ENCODE peak calls at places on chromosomes 11 and 22, in nine cellular contexts. One of them, this sample, is unnamed.

GRCh38 chr11:16788141-16789060 is 50.0 kb downstream of the C11orf58 start:
- DNase-seq in GM03348: peak; percentile 84
- DNase-seq in retinal pigment epithelial cell: peak; percentile 24
- DNase-seq in NCI-H187: peak; percentile 46
- DNase-seq in NCI-H1694 treated with DMSO at 0.1 percent for 48 hours: peak; percentile 14
- DNase-seq in T-cell: peak; percentile 40
- DNase-seq in ELR: peak; percentile 78
- DNase-seq in T-helper 17 cell: peak; percentile 45
- DNase-seq in non-pigmented ciliary epithelial cell: peak; percentile 49
- DNase-seq in this sample: no peak

GRCh38 chr22:41831828-41832552 is 915 bp upstream of the SREBF2 start:
- DNase-seq in GM03348: peak; percentile 29
- DNase-seq in retinal pigment epithelial cell: no peak
- DNase-seq in NCI-H187: no peak
- DNase-seq in NCI-H1694 treated with DMSO at 0.1 percent for 48 hours: no peak
- DNase-seq in T-cell: no peak
- DNase-seq in ELR: peak; percentile 7
- DNase-seq in T-helper 17 cell: no peak
- DNase-seq in non-pigmented ciliary epithelial cell: no peak
- DNase-seq in this sample: no peak

GRCh38 chr22:22879675-22880029 is 8.0 kb upstream of the IGLL5 start:
- DNase-seq in GM03348: no peak
- DNase-seq in retinal pigment epithelial cell: no peak
- DNase-seq in NCI-H187: no peak
- DNase-seq in NCI-H1694 treated with DMSO at 0.1 percent for 48 hours: no peak
- DNase-seq in T-cell: no peak
- DNase-seq in ELR: no peak
- DNase-seq in T-helper 17 cell: no peak
- DNase-seq in non-pigmented ciliary epithelial cell: no peak
- DNase-seq in this sample: no peak

GRCh38 chr11:330307-330693 is 9.6 kb upstream of the IFITM3 start:
- DNase-seq in GM03348: no peak
- DNase-seq in retinal pigment epithelial cell: no peak
- DNase-seq in NCI-H187: no peak
- DNase-seq in NCI-H1694 treated with DMSO at 0.1 percent for 48 hours: no peak
- DNase-seq in T-cell: no peak
- DNase-seq in ELR: no peak
- DNase-seq in T-helper 17 cell: no peak
- DNase-seq in non-pigmented ciliary epithelial cell: no peak
- DNase-seq in this sample: no peak

GRCh38 chr22:45503071-45503815 is 560 bp downstream of the FBLN1 start:
- DNase-seq in GM03348: peak; percentile 47
- DNase-seq in retinal pigment epithelial cell: no peak
- DNase-seq in NCI-H187: no peak
- DNase-seq in NCI-H1694 treated with DMSO at 0.1 percent for 48 hours: no peak
- DNase-seq in T-cell: no peak
- DNase-seq in ELR: peak; percentile 6
- DNase-seq in T-helper 17 cell: no peak
- DNase-seq in non-pigmented ciliary epithelial cell: no peak
- DNase-seq in this sample: peak; percentile 57

GRCh38 chr11:45142241-45142885 is 4.1 kb upstream of the PRDM11 start:
- DNase-seq in GM03348: peak; percentile 43
- DNase-seq in retinal pigment epithelial cell: no peak
- DNase-seq in NCI-H187: no peak
- DNase-seq in NCI-H1694 treated with DMSO at 0.1 percent for 48 hours: no peak
- DNase-seq in T-cell: no peak
- DNase-seq in ELR: peak; percentile 2
- DNase-seq in T-helper 17 cell: no peak
- DNase-seq in non-pigmented ciliary epithelial cell: no peak
- DNase-seq in this sample: no peak

GRCh38 chr11:35274909-35275807 is 136.2 kb downstream of the CD44 start:
- DNase-seq in GM03348: no peak
- DNase-seq in retinal pigment epithelial cell: peak; percentile 77
- DNase-seq in NCI-H187: no peak
- DNase-seq in NCI-H1694 treated with DMSO at 0.1 percent for 48 hours: peak; percentile 15
- DNase-seq in T-cell: no peak
- DNase-seq in ELR: peak; percentile 6
- DNase-seq in T-helper 17 cell: no peak
- DNase-seq in non-pigmented ciliary epithelial cell: no peak
- DNase-seq in this sample: no peak

GRCh38 chr11:6825333-6825744 is 20.1 kb upstream of the OR10A5 start:
- DNase-seq in GM03348: no peak
- DNase-seq in retinal pigment epithelial cell: no peak
- DNase-seq in NCI-H187: no peak
- DNase-seq in NCI-H1694 treated with DMSO at 0.1 percent for 48 hours: no peak
- DNase-seq in T-cell: no peak
- DNase-seq in ELR: no peak
- DNase-seq in T-helper 17 cell: no peak
- DNase-seq in non-pigmented ciliary epithelial cell: no peak
- DNase-seq in this sample: no peak

GRCh38 chr11:63240791-63241379 is 2.5 kb downstream of the SLC22A25 start:
- DNase-seq in GM03348: no peak
- DNase-seq in retinal pigment epithelial cell: no peak
- DNase-seq in NCI-H187: no peak
- DNase-seq in NCI-H1694 treated with DMSO at 0.1 percent for 48 hours: no peak
- DNase-seq in T-cell: no peak
- DNase-seq in ELR: no peak
- DNase-seq in T-helper 17 cell: no peak
- DNase-seq in non-pigmented ciliary epithelial cell: no peak
- DNase-seq in this sample: no peak

GRCh38 chr11:2655834-2656622 is 43.8 kb downstream of the KCNQ1OT1 start:
- DNase-seq in GM03348: peak; percentile 25
- DNase-seq in retinal pigment epithelial cell: peak; percentile 19
- DNase-seq in NCI-H187: no peak
- DNase-seq in NCI-H1694 treated with DMSO at 0.1 percent for 48 hours: no peak
- DNase-seq in T-cell: no peak
- DNase-seq in ELR: peak; percentile 48
- DNase-seq in T-helper 17 cell: no peak
- DNase-seq in non-pigmented ciliary epithelial cell: peak; percentile 19
- DNase-seq in this sample: no peak

GRCh38 chr22:27348634-27349033 is 452.9 kb downstream of the MN1 start:
- DNase-seq in GM03348: peak; percentile 67
- DNase-seq in retinal pigment epithelial cell: peak; percentile 43
- DNase-seq in NCI-H187: no peak
- DNase-seq in NCI-H1694 treated with DMSO at 0.1 percent for 48 hours: no peak
- DNase-seq in T-cell: no peak
- DNase-seq in ELR: no peak
- DNase-seq in T-helper 17 cell: no peak
- DNase-seq in non-pigmented ciliary epithelial cell: no peak
- DNase-seq in this sample: no peak

GRCh38 chr11:77203901-77204755 is 76.1 kb downstream of the MYO7A start:
- DNase-seq in GM03348: no peak
- DNase-seq in retinal pigment epithelial cell: no peak
- DNase-seq in NCI-H187: no peak
- DNase-seq in NCI-H1694 treated with DMSO at 0.1 percent for 48 hours: no peak
- DNase-seq in T-cell: no peak
- DNase-seq in ELR: no peak
- DNase-seq in T-helper 17 cell: no peak
- DNase-seq in non-pigmented ciliary epithelial cell: no peak
- DNase-seq in this sample: no peak

GRCh38 chr22:39481054-39481453 is 21.0 kb upstream of the MIEF1 start:
- DNase-seq in GM03348: no peak
- DNase-seq in retinal pigment epithelial cell: no peak
- DNase-seq in NCI-H187: no peak
- DNase-seq in NCI-H1694 treated with DMSO at 0.1 percent for 48 hours: no peak
- DNase-seq in T-cell: no peak
- DNase-seq in ELR: no peak
- DNase-seq in T-helper 17 cell: no peak
- DNase-seq in non-pigmented ciliary epithelial cell: no peak
- DNase-seq in this sample: no peak

GRCh38 chr11:19316434-19316833 is 75.7 kb upstream of the E2F8 start:
- DNase-seq in GM03348: peak; percentile 16
- DNase-seq in retinal pigment epithelial cell: no peak
- DNase-seq in NCI-H187: no peak
- DNase-seq in NCI-H1694 treated with DMSO at 0.1 percent for 48 hours: no peak
- DNase-seq in T-cell: no peak
- DNase-seq in ELR: no peak
- DNase-seq in T-helper 17 cell: no peak
- DNase-seq in non-pigmented ciliary epithelial cell: no peak
- DNase-seq in this sample: no peak

GRCh38 chr11:8593455-8593854 is 573 bp downstream of the STK33 start:
- DNase-seq in GM03348: no peak
- DNase-seq in retinal pigment epithelial cell: no peak
- DNase-seq in NCI-H187: no peak
- DNase-seq in NCI-H1694 treated with DMSO at 0.1 percent for 48 hours: no peak
- DNase-seq in T-cell: no peak
- DNase-seq in ELR: no peak
- DNase-seq in T-helper 17 cell: no peak
- DNase-seq in non-pigmented ciliary epithelial cell: no peak
- DNase-seq in this sample: no peak

GRCh38 chr22:39428597-39429071 is 28.2 kb upstream of the MGAT3 start:
- DNase-seq in GM03348: no peak
- DNase-seq in retinal pigment epithelial cell: no peak
- DNase-seq in NCI-H187: no peak
- DNase-seq in NCI-H1694 treated with DMSO at 0.1 percent for 48 hours: no peak
- DNase-seq in T-cell: no peak
- DNase-seq in ELR: no peak
- DNase-seq in T-helper 17 cell: no peak
- DNase-seq in non-pigmented ciliary epithelial cell: no peak
- DNase-seq in this sample: no peak

GRCh38 chr11:10493041-10493663 is 38.1 kb downstream of the AMPD3 start:
- DNase-seq in GM03348: no peak
- DNase-seq in retinal pigment epithelial cell: no peak
- DNase-seq in NCI-H187: no peak
- DNase-seq in NCI-H1694 treated with DMSO at 0.1 percent for 48 hours: no peak
- DNase-seq in T-cell: no peak
- DNase-seq in ELR: no peak
- DNase-seq in T-helper 17 cell: no peak
- DNase-seq in non-pigmented ciliary epithelial cell: no peak
- DNase-seq in this sample: no peak

GRCh38 chr22:49238181-49239141 is 589.2 kb downstream of the BRD1 start:
- DNase-seq in GM03348: no peak
- DNase-seq in retinal pigment epithelial cell: no peak
- DNase-seq in NCI-H187: no peak
- DNase-seq in NCI-H1694 treated with DMSO at 0.1 percent for 48 hours: no peak
- DNase-seq in T-cell: no peak
- DNase-seq in ELR: no peak
- DNase-seq in T-helper 17 cell: no peak
- DNase-seq in non-pigmented ciliary epithelial cell: no peak
- DNase-seq in this sample: no peak

GRCh38 chr11:30006876-30007275 is 10.0 kb downstream of the KCNA4 start:
- DNase-seq in GM03348: no peak
- DNase-seq in retinal pigment epithelial cell: no peak
- DNase-seq in NCI-H187: no peak
- DNase-seq in NCI-H1694 treated with DMSO at 0.1 percent for 48 hours: no peak
- DNase-seq in T-cell: no peak
- DNase-seq in ELR: no peak
- DNase-seq in T-helper 17 cell: no peak
- DNase-seq in non-pigmented ciliary epithelial cell: no peak
- DNase-seq in this sample: no peak

GRCh38 chr11:125569913-125570621 is 790 bp downstream of the EI24 start:
- DNase-seq in GM03348: peak; percentile 9
- DNase-seq in retinal pigment epithelial cell: no peak
- DNase-seq in NCI-H187: no peak
- DNase-seq in NCI-H1694 treated with DMSO at 0.1 percent for 48 hours: no peak
- DNase-seq in T-cell: no peak
- DNase-seq in ELR: peak; percentile 37
- DNase-seq in T-helper 17 cell: no peak
- DNase-seq in non-pigmented ciliary epithelial cell: no peak
- DNase-seq in this sample: no peak

GRCh38 chr11:126898802-126899201 is 101.8 kb downstream of the KIRREL3 start:
- DNase-seq in GM03348: no peak
- DNase-seq in retinal pigment epithelial cell: no peak
- DNase-seq in NCI-H187: no peak
- DNase-seq in NCI-H1694 treated with DMSO at 0.1 percent for 48 hours: no peak
- DNase-seq in T-cell: no peak
- DNase-seq in ELR: no peak
- DNase-seq in T-helper 17 cell: no peak
- DNase-seq in non-pigmented ciliary epithelial cell: no peak
- DNase-seq in this sample: no peak

GRCh38 chr11:43989162-43989961 is 46.9 kb downstream of the C11orf96 start:
- DNase-seq in GM03348: no peak
- DNase-seq in retinal pigment epithelial cell: no peak
- DNase-seq in NCI-H187: no peak
- DNase-seq in NCI-H1694 treated with DMSO at 0.1 percent for 48 hours: peak; percentile 76
- DNase-seq in T-cell: no peak
- DNase-seq in ELR: no peak
- DNase-seq in T-helper 17 cell: no peak
- DNase-seq in non-pigmented ciliary epithelial cell: no peak
- DNase-seq in this sample: peak; percentile 84

GRCh38 chr11:74559110-74559933 is 33.1 kb upstream of the POLD3 start:
- DNase-seq in GM03348: no peak
- DNase-seq in retinal pigment epithelial cell: no peak
- DNase-seq in NCI-H187: no peak
- DNase-seq in NCI-H1694 treated with DMSO at 0.1 percent for 48 hours: no peak
- DNase-seq in T-cell: no peak
- DNase-seq in ELR: peak; percentile 38
- DNase-seq in T-helper 17 cell: no peak
- DNase-seq in non-pigmented ciliary epithelial cell: no peak
- DNase-seq in this sample: no peak

GRCh38 chr22:20526628-20527355 is 19.4 kb downstream of the MED15 start:
- DNase-seq in GM03348: peak; percentile 56
- DNase-seq in retinal pigment epithelial cell: no peak
- DNase-seq in NCI-H187: no peak
- DNase-seq in NCI-H1694 treated with DMSO at 0.1 percent for 48 hours: no peak
- DNase-seq in T-cell: no peak
- DNase-seq in ELR: peak; percentile 95
- DNase-seq in T-helper 17 cell: no peak
- DNase-seq in non-pigmented ciliary epithelial cell: no peak
- DNase-seq in this sample: no peak

GRCh38 chr11:63901660-63902059 is 15.3 kb downstream of the RCOR2 start:
- DNase-seq in GM03348: no peak
- DNase-seq in retinal pigment epithelial cell: no peak
- DNase-seq in NCI-H187: no peak
- DNase-seq in NCI-H1694 treated with DMSO at 0.1 percent for 48 hours: no peak
- DNase-seq in T-cell: no peak
- DNase-seq in ELR: peak; percentile 46
- DNase-seq in T-helper 17 cell: no peak
- DNase-seq in non-pigmented ciliary epithelial cell: no peak
- DNase-seq in this sample: no peak

GRCh38 chr11:20022363-20023081 is 137.8 kb downstream of the DBX1 start:
- DNase-seq in GM03348: no peak
- DNase-seq in retinal pigment epithelial cell: peak; percentile 63
- DNase-seq in NCI-H187: peak; percentile 31
- DNase-seq in NCI-H1694 treated with DMSO at 0.1 percent for 48 hours: no peak
- DNase-seq in T-cell: no peak
- DNase-seq in ELR: no peak
- DNase-seq in T-helper 17 cell: no peak
- DNase-seq in non-pigmented ciliary epithelial cell: no peak
- DNase-seq in this sample: no peak

This sample was measured in NCI-H2171.